ENCODE peak calls at places on chromosomes 13 and 19, in four cellular contexts. T is H1, X is gastrocnemius medialis, U is body of pancreas. A is an unnamed sample.

GRCh38 chr19:18170714-18171255 is 2.8 kb upstream of the IFI30 start:
- DNase-seq in T (no peak), X (no peak), U (no peak), A (peak; percentile 88)

GRCh38 chr19:7829561-7830271 is at the start of gene EVI5L:
- DNase-seq in T (peak; percentile 99), X (peak; percentile 98), U (peak; percentile 99), A (peak; percentile 100)

GRCh38 chr19:36113895-36114762 is 546 bp downstream of the POLR2I start:
- DNase-seq in T (no peak), X (no peak), U (peak; percentile 35), A (peak; percentile 90)

GRCh38 chr19:51259348-51260245 is 8.7 kb downstream of the SIGLECL1 start:
- DNase-seq in T (peak; percentile 15), X (no peak), U (peak; percentile 17), A (no peak)

GRCh38 chr19:17200408-17201079 is 14.6 kb upstream of the USE1 start:
- DNase-seq in T (no peak), X (no peak), U (no peak), A (no peak)

GRCh38 chr19:52535831-52536800 is 8.6 kb downstream of the ZNF808 start:
- DNase-seq in T (peak; percentile 41), X (peak; percentile 68), U (peak; percentile 66), A (peak; percentile 88)

GRCh38 chr13:36807616-36808015 is 11.4 kb upstream of the RFXAP start:
- DNase-seq in T (no peak), X (no peak), U (no peak), A (no peak)

GRCh38 chr13:97468331-97468730 is 34.4 kb downstream of the RAP2A start:
- DNase-seq in T (no peak), X (no peak), U (no peak), A (no peak)

GRCh38 chr19:38852231-38853044 is 2.7 kb upstream of the HNRNPL start:
- DNase-seq in T (no peak), X (no peak), U (peak; percentile 60), A (no peak)

GRCh38 chr13:104553156-104553555 is 1486.9 kb upstream of the SLC10A2 start:
- DNase-seq in T (no peak), X (no peak), U (no peak), A (no peak)

GRCh38 chr13:34419025-34419424 is 523.0 kb upstream of the NBEA start:
- DNase-seq in T (no peak), X (no peak), U (no peak), A (no peak)

GRCh38 chr19:3033595-3034193 is 4.6 kb upstream of the TLE2 start:
- DNase-seq in T (no peak), X (no peak), U (no peak), A (no peak)

GRCh38 chr19:3035542-3036118 is 6.5 kb upstream of the TLE2 start:
- DNase-seq in T (peak; percentile 94), X (peak; percentile 99), U (peak; percentile 99), A (no peak)

GRCh38 chr19:3036119-3036794 is 7.2 kb upstream of the TLE2 start:
- DNase-seq in T (peak; percentile 76), X (peak; percentile 92), U (peak; percentile 97), A (peak; percentile 95)

GRCh38 chr19:3034194-3034844 is 5.2 kb upstream of the TLE2 start:
- DNase-seq in T (no peak), X (no peak), U (no peak), A (no peak)

DNA sequence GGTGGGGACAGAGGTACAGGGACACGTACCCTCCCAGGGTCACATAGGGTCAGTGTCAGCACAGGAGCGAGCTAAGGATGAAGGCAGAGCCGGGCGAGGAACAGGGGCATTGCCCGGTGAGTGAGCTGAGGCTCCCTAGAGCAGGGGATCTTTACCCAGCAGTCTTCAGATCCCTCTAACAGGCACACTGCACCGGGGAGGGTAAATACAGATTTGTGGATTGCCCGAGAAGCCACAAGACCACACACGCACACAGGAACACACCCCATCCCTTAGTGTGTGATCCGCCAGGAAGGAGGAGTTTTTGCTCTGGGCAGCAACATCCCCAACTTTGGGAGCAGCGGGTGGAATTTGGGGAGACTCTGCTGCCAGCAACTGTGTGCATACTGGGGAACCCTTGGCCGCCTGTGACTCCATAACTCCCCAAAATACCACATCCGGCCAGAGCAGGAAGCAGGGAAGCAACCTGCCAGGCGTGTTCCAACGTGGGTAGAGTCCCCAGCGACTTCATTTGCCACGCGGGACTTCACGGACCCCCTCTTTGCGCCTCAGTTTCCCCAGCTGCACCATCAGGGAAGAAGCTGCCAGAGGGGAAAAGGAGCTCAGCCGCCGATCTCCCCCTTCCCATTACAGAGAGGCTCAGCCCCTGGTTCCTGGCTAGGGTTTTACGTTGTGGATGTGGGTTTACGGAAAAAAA is 5.9 kb upstream of the TLE2 start:
- DNase-seq in T (no peak), X (no peak), U (no peak), A (no peak)
- TF ChIP-seq POLR2A in T (no peak), X (no peak), U (no peak), A (no peak)

GRCh38 chr19:34733826-34734600 is at the start of gene ZNF181:
- DNase-seq in T (peak; percentile 67), X (peak; percentile 81), U (peak; percentile 92), A (no peak)
- TF ChIP-seq POLR2A in T (peak; percentile 92), X (peak; percentile 3), U (peak; percentile 83), A (peak; percentile 6)

DNA sequence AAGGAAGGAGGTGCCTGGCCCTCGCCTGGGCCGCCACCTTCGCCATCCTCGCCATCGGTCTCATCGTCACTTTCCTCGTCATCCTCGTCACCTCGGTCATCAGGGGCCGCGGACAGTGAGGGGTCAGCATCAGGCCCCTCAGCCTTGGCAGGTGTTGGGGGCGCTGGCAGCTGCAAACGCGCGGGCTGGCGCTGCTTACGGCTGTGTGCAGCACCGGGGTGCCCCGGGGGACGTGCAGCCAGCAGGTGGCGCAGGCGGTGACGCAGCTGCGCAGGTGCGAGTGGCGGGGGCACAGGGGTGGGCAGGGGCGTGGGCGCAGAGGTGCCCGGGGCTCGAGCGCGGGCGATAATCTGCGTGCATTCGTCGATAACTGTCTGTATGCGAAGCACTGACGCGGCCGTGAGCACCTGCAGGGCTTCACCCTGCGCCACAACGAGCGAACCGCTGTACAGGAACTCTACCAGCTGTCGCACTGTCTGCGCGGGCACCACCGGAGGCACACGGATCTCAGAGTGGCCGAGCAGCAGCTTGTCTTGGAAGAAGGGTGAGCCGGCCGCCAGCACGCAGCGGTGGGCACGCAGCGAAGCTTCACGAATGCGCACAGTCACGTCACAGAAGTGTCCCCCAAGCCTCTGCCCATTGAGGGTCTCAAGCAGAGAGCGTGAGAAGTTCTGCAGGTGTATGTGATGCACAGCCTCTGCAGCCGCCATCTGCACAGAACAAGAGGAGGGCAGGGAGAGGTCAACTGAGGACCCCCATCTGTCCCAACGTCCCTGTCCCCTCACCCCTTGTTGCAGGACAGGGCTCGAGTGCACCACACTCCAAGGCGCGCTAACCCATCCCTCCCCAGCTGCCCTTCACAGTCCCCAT is 2.4 kb downstream of the ZBTB45 start:
- DNase-seq in T (no peak), X (no peak), U (no peak), A (no peak)
- TF ChIP-seq POLR2A in T (no peak), X (no peak), U (no peak), A (no peak)

DNA sequence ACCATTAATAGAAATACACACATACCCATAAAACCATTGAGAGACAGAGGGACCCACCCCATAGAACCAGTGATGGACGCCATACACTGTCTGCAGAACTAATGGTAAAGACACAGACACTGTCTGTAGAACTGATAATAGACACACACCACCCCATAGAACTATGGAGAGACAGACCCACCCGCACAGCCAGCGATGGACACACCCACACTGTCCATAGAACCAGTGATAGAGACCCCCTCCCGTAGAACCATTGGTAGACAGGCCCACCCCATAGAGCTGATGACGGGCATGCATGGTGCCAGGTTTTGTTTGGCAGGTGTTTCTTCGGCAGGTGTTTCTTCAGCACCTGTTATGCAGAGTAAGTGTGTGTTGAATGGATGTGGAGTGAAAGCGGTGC is 88.3 kb upstream of the TEX29 start:
- DNase-seq in T (no peak), X (no peak), U (no peak), A (no peak)
- TF ChIP-seq POLR2A in T (no peak), X (no peak), U (no peak), A (no peak)

GRCh38 chr13:20186771-20187170 is 6.0 kb downstream of the GJB2 start:
- DNase-seq in T (no peak), X (no peak), U (no peak), A (no peak)

GRCh38 chr13:20190481-20191310 is 2.0 kb downstream of the GJB2 start:
- DNase-seq in T (no peak), X (no peak), U (no peak), A (peak; percentile 64)

GRCh38 chr13:20191311-20191901 is 1.3 kb downstream of the GJB2 start:
- DNase-seq in T (no peak), X (no peak), U (peak; percentile 39), A (no peak)

GRCh38 chr13:20191902-20192469 is 752 bp downstream of the GJB2 start:
- DNase-seq in T (no peak), X (no peak), U (peak; percentile 48), A (no peak)

DNA sequence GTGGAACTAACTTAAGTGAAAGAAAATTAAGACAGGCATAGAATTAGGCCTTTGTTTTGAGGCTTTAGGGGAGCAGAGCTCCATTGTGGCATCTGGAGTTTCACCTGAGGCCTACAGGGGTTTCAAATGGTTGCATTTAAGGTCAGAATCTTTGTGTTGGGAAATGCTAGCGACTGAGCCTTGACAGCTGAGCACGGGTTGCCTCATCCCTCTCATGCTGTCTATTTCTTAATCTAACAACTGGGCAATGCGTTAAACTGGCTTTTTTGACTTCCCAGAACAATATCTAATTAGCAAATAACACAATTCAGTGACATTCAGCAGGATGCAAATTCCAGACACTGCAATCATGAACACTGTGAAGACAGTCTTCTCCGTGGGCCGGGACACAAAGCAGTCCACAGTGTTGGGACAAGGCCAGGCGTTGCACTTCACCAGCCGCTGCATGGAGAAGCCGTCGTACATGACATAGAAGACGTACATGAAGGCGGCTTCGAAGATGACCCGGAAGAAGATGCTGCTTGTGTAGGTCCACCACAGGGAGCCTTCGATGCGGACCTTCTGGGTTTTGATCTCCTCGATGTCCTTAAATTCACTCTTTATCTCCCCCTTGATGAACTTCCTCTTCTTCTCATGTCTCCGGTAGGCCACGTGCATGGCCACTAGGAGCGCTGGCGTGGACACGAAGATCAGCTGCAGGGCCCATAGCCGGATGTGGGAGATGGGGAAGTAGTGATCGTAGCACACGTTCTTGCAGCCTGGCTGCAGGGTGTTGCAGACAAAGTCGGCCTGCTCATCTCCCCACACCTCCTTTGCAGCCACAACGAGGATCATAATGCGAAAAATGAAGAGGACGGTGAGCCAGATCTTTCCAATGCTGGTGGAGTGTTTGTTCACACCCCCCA is 3.8 kb downstream of the GJB2 start:
- DNase-seq in T (no peak), X (no peak), U (no peak), A (peak; percentile 77)
- TF ChIP-seq POLR2A in T (no peak), X (no peak), U (no peak), A (no peak)

A was measured in vagina.